ENCODE peak calls at places on chromosome 4, in four cellular contexts. One of them, this sample, is unnamed.

GRCh38 chr4:94527556-94528233 is 76.0 kb downstream of the PDLIM5 start:
- DNase-seq in pancreas: no peak
- DNase-seq in body of pancreas: no peak
- DNase-seq in tibial artery: no peak
- DNase-seq in this sample: no peak

GRCh38 chr4:99968330-99968729 is 18.3 kb upstream of the H2AZ1 start:
- DNase-seq in body of pancreas: no peak
- DNase-seq in tibial artery: no peak
- DNase-seq in pancreas: no peak
- DNase-seq in this sample: no peak

GRCh38 chr4:169815606-169816005 is 57.9 kb upstream of the HPF1 start:
- DNase-seq in pancreas: no peak
- DNase-seq in tibial artery: no peak
- DNase-seq in body of pancreas: no peak
- DNase-seq in this sample: no peak

GRCh38 chr4:173270312-173271027 is 63.7 kb downstream of the HMGB2 start:
- DNase-seq in body of pancreas: no peak
- DNase-seq in pancreas: no peak
- DNase-seq in tibial artery: no peak
- DNase-seq in this sample: no peak

GRCh38 chr4:189850239-189850856 is 90.3 kb upstream of the FRG1 start:
- DNase-seq in pancreas: no peak
- DNase-seq in tibial artery: no peak
- DNase-seq in body of pancreas: no peak
- DNase-seq in this sample: no peak

GRCh38 chr4:16007471-16008095 is 44.6 kb upstream of the FGFBP2 start:
- DNase-seq in body of pancreas: no peak
- DNase-seq in pancreas: no peak
- DNase-seq in tibial artery: no peak
- DNase-seq in this sample: no peak

GRCh38 chr4:7070729-7071511 is 3.1 kb upstream of the GRPEL1 start:
- DNase-seq in pancreas: peak; percentile 97
- DNase-seq in body of pancreas: peak; percentile 91
- DNase-seq in tibial artery: peak; percentile 75
- DNase-seq in this sample: peak; percentile 87

GRCh38 chr4:139188648-139189416 is 11.8 kb upstream of the ELF2 start:
- DNase-seq in tibial artery: no peak
- DNase-seq in body of pancreas: no peak
- DNase-seq in pancreas: no peak
- DNase-seq in this sample: no peak

GRCh38 chr4:41728571-41728908 is 20.0 kb downstream of the PHOX2B start:
- DNase-seq in pancreas: no peak
- DNase-seq in body of pancreas: no peak
- DNase-seq in tibial artery: no peak
- DNase-seq in this sample: no peak

GRCh38 chr4:139575072-139575471 is 19.1 kb upstream of the SETD7 start:
- DNase-seq in pancreas: no peak
- DNase-seq in body of pancreas: no peak
- DNase-seq in tibial artery: no peak
- DNase-seq in this sample: no peak

GRCh38 chr4:42671431-42672194 is 14.7 kb upstream of the ATP8A1 start:
- DNase-seq in body of pancreas: no peak
- DNase-seq in tibial artery: no peak
- DNase-seq in pancreas: no peak
- DNase-seq in this sample: no peak

GRCh38 chr4:153079824-153080486 is 124.3 kb upstream of the TRIM2 start:
- DNase-seq in pancreas: no peak
- DNase-seq in tibial artery: no peak
- DNase-seq in body of pancreas: no peak
- DNase-seq in this sample: no peak

GRCh38 chr4:151931563-151931962 is 170.8 kb upstream of the GATB start:
- DNase-seq in pancreas: no peak
- DNase-seq in tibial artery: no peak
- DNase-seq in body of pancreas: no peak
- DNase-seq in this sample: no peak

GRCh38 chr4:181971973-181972372 is 271.2 kb upstream of the TENM3 start:
- DNase-seq in tibial artery: no peak
- DNase-seq in body of pancreas: no peak
- DNase-seq in pancreas: no peak
- DNase-seq in this sample: no peak

GRCh38 chr4:15756361-15756861 is 21.7 kb upstream of the CD38 start:
- DNase-seq in tibial artery: no peak
- DNase-seq in pancreas: no peak
- DNase-seq in body of pancreas: no peak
- DNase-seq in this sample: no peak

GRCh38 chr4:10013722-10014121 is 7.6 kb downstream of the SLC2A9 start:
- DNase-seq in body of pancreas: peak; percentile 63
- DNase-seq in tibial artery: no peak
- DNase-seq in pancreas: peak; percentile 80
- DNase-seq in this sample: peak; percentile 65

GRCh38 chr4:181150173-181150572 is 1093.0 kb upstream of the TENM3 start:
- DNase-seq in pancreas: no peak
- DNase-seq in tibial artery: no peak
- DNase-seq in body of pancreas: no peak
- DNase-seq in this sample: no peak

GRCh38 chr4:132383571-132384199 is 765.4 kb upstream of the PCDH10 start:
- DNase-seq in body of pancreas: no peak
- DNase-seq in pancreas: no peak
- DNase-seq in tibial artery: no peak
- DNase-seq in this sample: no peak

GRCh38 chr4:176635372-176636261 is 157.1 kb downstream of the VEGFC start:
- DNase-seq in pancreas: no peak
- DNase-seq in tibial artery: no peak
- DNase-seq in body of pancreas: no peak
- DNase-seq in this sample: no peak

GRCh38 chr4:104758574-104758973 is 263.9 kb upstream of the CXXC4 start:
- DNase-seq in tibial artery: no peak
- DNase-seq in body of pancreas: no peak
- DNase-seq in pancreas: no peak
- DNase-seq in this sample: no peak

GRCh38 chr4:171067422-171067821 is 745.8 kb upstream of the GALNTL6 start:
- DNase-seq in body of pancreas: no peak
- DNase-seq in tibial artery: no peak
- DNase-seq in pancreas: no peak
- DNase-seq in this sample: no peak

GRCh38 chr4:13547563-13548041 is 3.3 kb upstream of the NKX3-2 start:
- DNase-seq in body of pancreas: no peak
- DNase-seq in tibial artery: no peak
- DNase-seq in pancreas: no peak
- DNase-seq in this sample: peak; percentile 74

GRCh38 chr4:158860856-158861255 is 92.0 kb downstream of the FNIP2 start:
- DNase-seq in tibial artery: no peak
- DNase-seq in body of pancreas: no peak
- DNase-seq in pancreas: no peak
- DNase-seq in this sample: peak; percentile 44

GRCh38 chr4:31545330-31545729 is 825.2 kb downstream of the PCDH7 start:
- DNase-seq in body of pancreas: no peak
- DNase-seq in tibial artery: no peak
- DNase-seq in pancreas: no peak
- DNase-seq in this sample: no peak

DNA sequence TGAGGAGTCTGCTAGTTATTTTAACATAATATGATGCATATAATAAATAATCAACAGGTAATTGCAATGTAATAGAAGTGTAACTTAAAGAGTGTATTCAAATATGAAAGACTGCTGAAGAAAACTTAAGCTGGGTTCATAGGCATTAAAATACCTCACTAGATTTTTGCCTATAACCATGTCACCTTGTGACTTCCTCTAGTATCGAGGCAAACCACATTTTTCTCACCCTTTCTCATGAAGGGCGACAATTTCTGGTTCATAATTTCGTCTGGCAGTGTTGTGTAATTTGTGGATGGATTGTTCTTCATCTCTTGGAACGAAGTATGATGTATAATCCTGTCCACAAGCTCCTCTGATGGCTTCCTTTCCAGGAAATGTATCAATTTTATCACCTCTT is 16.0 kb downstream of the SULT1E1 start:
- DNase-seq in body of pancreas: no peak
- DNase-seq in pancreas: no peak
- DNase-seq in tibial artery: no peak
- DNase-seq in this sample: no peak
- TF ChIP-seq CTCF in body of pancreas: no peak
- TF ChIP-seq CTCF in pancreas: no peak
- TF ChIP-seq CTCF in tibial artery: no peak
- TF ChIP-seq CTCF in this sample: no peak

DNA sequence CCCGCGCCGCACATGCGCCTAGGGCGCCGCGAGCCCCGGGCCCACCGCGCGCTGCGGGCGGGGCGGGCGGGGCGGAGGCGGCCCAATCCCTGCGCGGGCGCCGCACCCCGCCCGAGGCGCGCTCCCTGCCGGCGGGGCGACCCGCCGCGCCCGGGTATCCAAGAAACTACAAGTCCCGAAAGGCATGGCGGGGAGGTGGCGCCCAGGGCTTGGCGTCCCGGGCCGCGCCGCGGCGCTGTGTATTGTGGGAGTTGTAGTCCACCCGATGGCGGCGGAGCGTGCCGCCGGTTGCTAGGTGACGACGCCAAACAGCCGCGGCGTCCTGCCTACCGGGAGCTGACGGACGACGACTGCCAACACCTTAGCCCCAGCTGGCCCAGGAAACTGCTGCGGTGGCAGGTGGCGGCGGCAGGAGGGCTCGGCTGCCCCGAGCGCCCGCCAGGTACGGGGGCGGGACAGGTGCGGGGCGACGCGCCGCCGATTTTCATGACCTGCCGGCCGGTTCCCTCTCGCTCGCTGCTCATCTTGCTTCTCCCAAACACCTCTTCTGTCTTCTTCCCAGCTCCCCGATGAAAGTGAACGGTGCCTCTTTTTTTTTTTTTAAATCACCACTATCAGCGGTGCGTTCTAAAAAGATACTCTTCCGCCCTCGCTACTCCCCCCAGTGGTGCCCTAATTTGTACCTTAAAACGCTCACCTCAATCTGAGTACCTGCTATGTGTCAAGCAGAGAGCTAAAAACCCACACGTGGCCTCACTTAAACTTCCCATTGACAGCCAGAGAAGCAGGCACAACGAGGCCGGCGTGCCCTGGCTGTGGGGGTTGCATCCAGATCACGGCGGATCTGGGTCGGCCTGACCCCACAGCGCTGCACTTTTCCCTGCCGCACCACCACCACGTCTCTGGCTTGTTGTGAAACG is at the start of gene CFAP99:
- DNase-seq in tibial artery: peak; percentile 96
- DNase-seq in body of pancreas: peak; percentile 99
- DNase-seq in pancreas: peak; percentile 99
- DNase-seq in this sample: peak; percentile 99
- TF ChIP-seq CTCF in tibial artery: no peak
- TF ChIP-seq CTCF in body of pancreas: no peak
- TF ChIP-seq CTCF in pancreas: no peak
- TF ChIP-seq CTCF in this sample: no peak

GRCh38 chr4:168028568-168028967 is 63.8 kb upstream of the ANXA10 start:
- DNase-seq in tibial artery: no peak
- DNase-seq in pancreas: no peak
- DNase-seq in body of pancreas: no peak
- DNase-seq in this sample: no peak
- TF ChIP-seq CTCF in tibial artery: no peak
- TF ChIP-seq CTCF in pancreas: no peak
- TF ChIP-seq CTCF in body of pancreas: no peak
- TF ChIP-seq CTCF in this sample: no peak

GRCh38 chr4:38512840-38513239 is 151.2 kb upstream of the KLF3 start:
- DNase-seq in body of pancreas: no peak
- DNase-seq in pancreas: no peak
- DNase-seq in tibial artery: no peak
- DNase-seq in this sample: no peak

GRCh38 chr4:38510201-38510600 is 153.8 kb upstream of the KLF3 start:
- DNase-seq in tibial artery: no peak
- DNase-seq in body of pancreas: no peak
- DNase-seq in pancreas: no peak
- DNase-seq in this sample: no peak

GRCh38 chr4:38516194-38516593 is 147.8 kb upstream of the KLF3 start:
- DNase-seq in tibial artery: no peak
- DNase-seq in body of pancreas: no peak
- DNase-seq in pancreas: no peak
- DNase-seq in this sample: no peak

GRCh38 chr4:38511702-38512101 is 152.3 kb upstream of the KLF3 start:
- DNase-seq in tibial artery: no peak
- DNase-seq in body of pancreas: no peak
- DNase-seq in pancreas: no peak
- DNase-seq in this sample: no peak

DNA sequence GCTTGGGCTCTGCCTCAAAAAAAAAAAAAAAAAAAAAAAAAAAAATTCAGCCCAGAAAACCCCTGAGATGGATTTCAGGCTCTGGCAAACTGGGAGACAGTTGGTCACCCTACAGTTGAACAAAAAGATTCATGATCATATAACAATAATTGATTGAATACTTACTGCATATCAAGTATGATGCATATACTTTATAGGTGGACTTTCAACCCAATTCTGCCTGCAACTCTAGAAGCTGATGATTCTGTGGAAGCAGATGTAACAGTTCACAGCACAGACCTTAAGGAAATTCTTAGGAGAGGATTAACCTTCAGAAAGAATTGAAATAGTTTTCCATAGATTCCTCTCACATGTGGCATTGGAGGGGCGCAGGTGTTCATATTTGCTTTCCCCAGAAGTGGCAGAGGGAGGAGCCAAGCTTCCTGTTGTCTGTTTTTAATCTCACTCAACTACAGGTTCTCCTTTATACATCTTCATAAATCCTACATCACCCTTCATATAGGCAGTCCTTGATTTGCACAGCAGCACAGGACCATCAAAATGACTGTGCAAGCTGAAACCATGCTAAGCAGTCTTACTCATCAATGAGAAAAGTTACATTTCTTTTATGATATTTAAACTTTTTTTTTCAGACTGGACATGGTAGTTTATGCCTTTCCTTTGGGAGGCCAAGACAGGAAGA is 149.4 kb upstream of the KLF3 start:
- DNase-seq in tibial artery: no peak
- DNase-seq in pancreas: no peak
- DNase-seq in body of pancreas: no peak
- DNase-seq in this sample: no peak
- TF ChIP-seq CTCF in tibial artery: no peak
- TF ChIP-seq CTCF in pancreas: no peak
- TF ChIP-seq CTCF in body of pancreas: no peak
- TF ChIP-seq CTCF in this sample: no peak

DNA sequence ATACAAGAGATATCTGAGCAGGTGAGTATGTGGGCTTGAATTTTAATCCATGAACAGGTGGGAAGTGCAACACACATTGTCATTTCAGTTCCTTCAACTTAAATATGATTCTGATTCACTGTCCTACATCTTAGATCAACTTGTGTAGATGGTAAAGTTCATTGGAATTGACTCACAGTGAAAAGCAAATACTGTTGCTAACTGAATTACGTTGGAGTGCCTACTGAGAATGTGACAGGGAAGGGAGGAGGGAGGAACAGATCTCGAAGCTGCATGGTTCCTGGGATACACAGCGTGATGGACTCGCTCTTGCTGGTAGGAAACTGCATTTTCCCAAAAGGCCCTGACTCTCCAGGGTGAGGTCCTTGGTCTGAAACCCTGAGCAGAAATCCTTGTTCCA is 284.3 kb downstream of the USP46 start:
- DNase-seq in pancreas: no peak
- DNase-seq in body of pancreas: no peak
- DNase-seq in tibial artery: no peak
- DNase-seq in this sample: no peak
- TF ChIP-seq CTCF in pancreas: no peak
- TF ChIP-seq CTCF in body of pancreas: no peak
- TF ChIP-seq CTCF in tibial artery: no peak
- TF ChIP-seq CTCF in this sample: no peak